ENCODE peak calls at places on chromosomes 11 and 22, in ten cellular contexts. One of them, this sample, is unnamed.

GRCh38 chr11:30653606-30654005 is 67.5 kb upstream of the MPPED2 start:
- DNase-seq in GM04504: no peak
- DNase-seq in IMR-90: no peak
- DNase-seq in nucleus accumbens: no peak
- DNase-seq in A549: no peak
- DNase-seq in activated CD4-positive, CD25-positive, alpha-beta regulatory T cell: no peak
- DNase-seq in heart left ventricle: no peak
- DNase-seq in T-helper 1 cell: no peak
- DNase-seq in Right ventricle myocardium inferior: no peak
- DNase-seq in endothelial cell: no peak
- DNase-seq in this sample: no peak

GRCh38 chr22:28955817-28956216 is 72.4 kb downstream of the ZNRF3 start:
- DNase-seq in nucleus accumbens: no peak
- DNase-seq in T-helper 1 cell: peak
- DNase-seq in A549: no peak
- DNase-seq in activated CD4-positive, CD25-positive, alpha-beta regulatory T cell: no peak
- DNase-seq in endothelial cell: no peak
- DNase-seq in Right ventricle myocardium inferior: no peak
- DNase-seq in heart left ventricle: no peak
- DNase-seq in GM04504: no peak
- DNase-seq in IMR-90: no peak
- DNase-seq in this sample: no peak

GRCh38 chr11:79342686-79343085 is 98.1 kb downstream of the TENM4 start:
- DNase-seq in heart left ventricle: no peak
- DNase-seq in GM04504: no peak
- DNase-seq in activated CD4-positive, CD25-positive, alpha-beta regulatory T cell: no peak
- DNase-seq in IMR-90: no peak
- DNase-seq in nucleus accumbens: no peak
- DNase-seq in endothelial cell: no peak
- DNase-seq in Right ventricle myocardium inferior: no peak
- DNase-seq in A549: no peak
- DNase-seq in T-helper 1 cell: no peak
- DNase-seq in this sample: no peak

GRCh38 chr22:20249797-20250354 is 18.2 kb downstream of the RTN4R start:
- DNase-seq in IMR-90: peak
- DNase-seq in nucleus accumbens: peak
- DNase-seq in Right ventricle myocardium inferior: no peak
- DNase-seq in heart left ventricle: peak
- DNase-seq in GM04504: no peak
- DNase-seq in T-helper 1 cell: no peak
- DNase-seq in activated CD4-positive, CD25-positive, alpha-beta regulatory T cell: no peak
- DNase-seq in endothelial cell: no peak
- DNase-seq in A549: no peak
- DNase-seq in this sample: no peak

GRCh38 chr11:116529681-116530080 is 243.1 kb downstream of the BUD13 start:
- DNase-seq in nucleus accumbens: no peak
- DNase-seq in A549: no peak
- DNase-seq in heart left ventricle: no peak
- DNase-seq in Right ventricle myocardium inferior: no peak
- DNase-seq in activated CD4-positive, CD25-positive, alpha-beta regulatory T cell: no peak
- DNase-seq in IMR-90: no peak
- DNase-seq in T-helper 1 cell: no peak
- DNase-seq in GM04504: no peak
- DNase-seq in endothelial cell: no peak
- DNase-seq in this sample: no peak

GRCh38 chr11:64237484-64237951 is 3.1 kb downstream of the VEGFB start:
- DNase-seq in IMR-90: no peak
- DNase-seq in A549: no peak
- DNase-seq in endothelial cell: no peak
- DNase-seq in heart left ventricle: no peak
- DNase-seq in activated CD4-positive, CD25-positive, alpha-beta regulatory T cell: no peak
- DNase-seq in nucleus accumbens: no peak
- DNase-seq in GM04504: no peak
- DNase-seq in T-helper 1 cell: no peak
- DNase-seq in Right ventricle myocardium inferior: no peak
- DNase-seq in this sample: peak

GRCh38 chr11:65720237-65720934 is at the start of gene RNASEH2C:
- DNase-seq in heart left ventricle: peak
- DNase-seq in GM04504: peak
- DNase-seq in endothelial cell: peak
- DNase-seq in Right ventricle myocardium inferior: peak
- DNase-seq in IMR-90: peak
- DNase-seq in A549: peak
- DNase-seq in T-helper 1 cell: peak
- DNase-seq in activated CD4-positive, CD25-positive, alpha-beta regulatory T cell: peak
- DNase-seq in nucleus accumbens: peak
- DNase-seq in this sample: peak

GRCh38 chr11:12090761-12091261 is 19.6 kb upstream of the MICAL2 start:
- DNase-seq in Right ventricle myocardium inferior: no peak
- DNase-seq in GM04504: no peak
- DNase-seq in A549: no peak
- DNase-seq in IMR-90: no peak
- DNase-seq in heart left ventricle: no peak
- DNase-seq in nucleus accumbens: no peak
- DNase-seq in T-helper 1 cell: no peak
- DNase-seq in activated CD4-positive, CD25-positive, alpha-beta regulatory T cell: no peak
- DNase-seq in endothelial cell: no peak
- DNase-seq in this sample: peak

GRCh38 chr11:76835928-76836612 is 24.6 kb upstream of the ACER3 start:
- DNase-seq in endothelial cell: no peak
- DNase-seq in IMR-90: peak
- DNase-seq in GM04504: peak
- DNase-seq in Right ventricle myocardium inferior: no peak
- DNase-seq in heart left ventricle: peak
- DNase-seq in A549: no peak
- DNase-seq in activated CD4-positive, CD25-positive, alpha-beta regulatory T cell: no peak
- DNase-seq in T-helper 1 cell: no peak
- DNase-seq in nucleus accumbens: no peak
- DNase-seq in this sample: peak

GRCh38 chr11:13008625-13009475 is at the start of gene RASSF10:
- DNase-seq in T-helper 1 cell: no peak
- DNase-seq in activated CD4-positive, CD25-positive, alpha-beta regulatory T cell: no peak
- DNase-seq in endothelial cell: peak
- DNase-seq in Right ventricle myocardium inferior: no peak
- DNase-seq in nucleus accumbens: peak
- DNase-seq in heart left ventricle: peak
- DNase-seq in IMR-90: no peak
- DNase-seq in GM04504: no peak
- DNase-seq in A549: peak
- DNase-seq in this sample: peak

GRCh38 chr22:17997456-17997855 is 26.9 kb downstream of the MICAL3 start:
- DNase-seq in T-helper 1 cell: no peak
- DNase-seq in endothelial cell: no peak
- DNase-seq in nucleus accumbens: no peak
- DNase-seq in activated CD4-positive, CD25-positive, alpha-beta regulatory T cell: no peak
- DNase-seq in GM04504: no peak
- DNase-seq in heart left ventricle: no peak
- DNase-seq in A549: no peak
- DNase-seq in Right ventricle myocardium inferior: no peak
- DNase-seq in IMR-90: no peak
- DNase-seq in this sample: no peak

GRCh38 chr11:91178366-91178765 is 955.5 kb upstream of the CHORDC1 start:
- DNase-seq in heart left ventricle: no peak
- DNase-seq in Right ventricle myocardium inferior: no peak
- DNase-seq in IMR-90: no peak
- DNase-seq in endothelial cell: no peak
- DNase-seq in T-helper 1 cell: no peak
- DNase-seq in activated CD4-positive, CD25-positive, alpha-beta regulatory T cell: no peak
- DNase-seq in nucleus accumbens: no peak
- DNase-seq in A549: no peak
- DNase-seq in GM04504: no peak
- DNase-seq in this sample: no peak

GRCh38 chr11:117117681-117118080 is 19.5 kb upstream of the SIK3 start:
- DNase-seq in heart left ventricle: no peak
- DNase-seq in Right ventricle myocardium inferior: no peak
- DNase-seq in IMR-90: no peak
- DNase-seq in endothelial cell: no peak
- DNase-seq in activated CD4-positive, CD25-positive, alpha-beta regulatory T cell: no peak
- DNase-seq in T-helper 1 cell: no peak
- DNase-seq in GM04504: no peak
- DNase-seq in A549: no peak
- DNase-seq in nucleus accumbens: no peak
- DNase-seq in this sample: no peak

GRCh38 chr11:92457250-92457649 is 232.6 kb downstream of the FAT3 start:
- DNase-seq in T-helper 1 cell: no peak
- DNase-seq in heart left ventricle: no peak
- DNase-seq in nucleus accumbens: no peak
- DNase-seq in A549: no peak
- DNase-seq in Right ventricle myocardium inferior: no peak
- DNase-seq in activated CD4-positive, CD25-positive, alpha-beta regulatory T cell: no peak
- DNase-seq in endothelial cell: no peak
- DNase-seq in IMR-90: peak
- DNase-seq in GM04504: no peak
- DNase-seq in this sample: peak

GRCh38 chr22:41481131-41481830 is 12.4 kb downstream of the ACO2 start:
- DNase-seq in nucleus accumbens: no peak
- DNase-seq in T-helper 1 cell: no peak
- DNase-seq in endothelial cell: no peak
- DNase-seq in GM04504: peak
- DNase-seq in Right ventricle myocardium inferior: no peak
- DNase-seq in activated CD4-positive, CD25-positive, alpha-beta regulatory T cell: no peak
- DNase-seq in A549: no peak
- DNase-seq in IMR-90: peak
- DNase-seq in heart left ventricle: peak
- DNase-seq in this sample: no peak

GRCh38 chr22:36966851-36967535 is 52.3 kb downstream of the TST start:
- DNase-seq in endothelial cell: no peak
- DNase-seq in GM04504: no peak
- DNase-seq in heart left ventricle: no peak
- DNase-seq in A549: no peak
- DNase-seq in nucleus accumbens: no peak
- DNase-seq in activated CD4-positive, CD25-positive, alpha-beta regulatory T cell: no peak
- DNase-seq in T-helper 1 cell: no peak
- DNase-seq in Right ventricle myocardium inferior: no peak
- DNase-seq in IMR-90: no peak
- DNase-seq in this sample: no peak

GRCh38 chr22:19172213-19173046 is 6.1 kb downstream of the SLC25A1 start:
- DNase-seq in heart left ventricle: no peak
- DNase-seq in activated CD4-positive, CD25-positive, alpha-beta regulatory T cell: no peak
- DNase-seq in A549: no peak
- DNase-seq in nucleus accumbens: no peak
- DNase-seq in endothelial cell: no peak
- DNase-seq in IMR-90: no peak
- DNase-seq in T-helper 1 cell: no peak
- DNase-seq in GM04504: no peak
- DNase-seq in Right ventricle myocardium inferior: no peak
- DNase-seq in this sample: no peak

GRCh38 chr22:30262917-30263741 is 3.5 kb downstream of the OSM start:
- DNase-seq in heart left ventricle: peak
- DNase-seq in nucleus accumbens: peak
- DNase-seq in T-helper 1 cell: peak
- DNase-seq in GM04504: no peak
- DNase-seq in Right ventricle myocardium inferior: peak
- DNase-seq in IMR-90: peak
- DNase-seq in activated CD4-positive, CD25-positive, alpha-beta regulatory T cell: peak
- DNase-seq in A549: no peak
- DNase-seq in endothelial cell: peak
- DNase-seq in this sample: peak

GRCh38 chr11:86800076-86800955 is at the start of gene PRSS23:
- DNase-seq in IMR-90: peak
- DNase-seq in GM04504: no peak
- DNase-seq in Right ventricle myocardium inferior: peak
- DNase-seq in endothelial cell: peak
- DNase-seq in heart left ventricle: peak
- DNase-seq in nucleus accumbens: peak
- DNase-seq in A549: peak
- DNase-seq in T-helper 1 cell: no peak
- DNase-seq in activated CD4-positive, CD25-positive, alpha-beta regulatory T cell: no peak
- DNase-seq in this sample: peak

GRCh38 chr22:19488884-19489843 is 9.4 kb downstream of the CDC45 start:
- DNase-seq in activated CD4-positive, CD25-positive, alpha-beta regulatory T cell: no peak
- DNase-seq in Right ventricle myocardium inferior: no peak
- DNase-seq in nucleus accumbens: no peak
- DNase-seq in A549: no peak
- DNase-seq in endothelial cell: no peak
- DNase-seq in GM04504: no peak
- DNase-seq in T-helper 1 cell: no peak
- DNase-seq in heart left ventricle: no peak
- DNase-seq in IMR-90: peak
- DNase-seq in this sample: no peak

GRCh38 chr22:49011769-49012598 is 815.7 kb downstream of the BRD1 start:
- DNase-seq in nucleus accumbens: no peak
- DNase-seq in A549: no peak
- DNase-seq in IMR-90: no peak
- DNase-seq in activated CD4-positive, CD25-positive, alpha-beta regulatory T cell: no peak
- DNase-seq in endothelial cell: no peak
- DNase-seq in heart left ventricle: no peak
- DNase-seq in GM04504: no peak
- DNase-seq in T-helper 1 cell: no peak
- DNase-seq in Right ventricle myocardium inferior: peak
- DNase-seq in this sample: no peak

GRCh38 chr22:48075604-48076400 is 1313.4 kb downstream of the TBC1D22A start:
- DNase-seq in activated CD4-positive, CD25-positive, alpha-beta regulatory T cell: no peak
- DNase-seq in T-helper 1 cell: no peak
- DNase-seq in GM04504: no peak
- DNase-seq in Right ventricle myocardium inferior: no peak
- DNase-seq in A549: no peak
- DNase-seq in IMR-90: no peak
- DNase-seq in heart left ventricle: no peak
- DNase-seq in nucleus accumbens: no peak
- DNase-seq in endothelial cell: no peak
- DNase-seq in this sample: no peak

GRCh38 chr11:32643526-32643925 is 59.9 kb downstream of the EIF3M start:
- DNase-seq in activated CD4-positive, CD25-positive, alpha-beta regulatory T cell: no peak
- DNase-seq in endothelial cell: no peak
- DNase-seq in IMR-90: peak
- DNase-seq in A549: no peak
- DNase-seq in Right ventricle myocardium inferior: no peak
- DNase-seq in nucleus accumbens: no peak
- DNase-seq in heart left ventricle: no peak
- DNase-seq in T-helper 1 cell: no peak
- DNase-seq in GM04504: no peak
- DNase-seq in this sample: no peak

GRCh38 chr22:40668611-40669390 is 10.5 kb upstream of the MCHR1 start:
- DNase-seq in nucleus accumbens: no peak
- DNase-seq in Right ventricle myocardium inferior: no peak
- DNase-seq in heart left ventricle: no peak
- DNase-seq in IMR-90: peak
- DNase-seq in endothelial cell: peak
- DNase-seq in activated CD4-positive, CD25-positive, alpha-beta regulatory T cell: no peak
- DNase-seq in GM04504: peak
- DNase-seq in A549: peak
- DNase-seq in T-helper 1 cell: no peak
- DNase-seq in this sample: no peak

GRCh38 chr11:47998733-47999359 is 18.5 kb downstream of the PTPRJ start:
- DNase-seq in heart left ventricle: no peak
- DNase-seq in endothelial cell: no peak
- DNase-seq in IMR-90: no peak
- DNase-seq in A549: peak
- DNase-seq in activated CD4-positive, CD25-positive, alpha-beta regulatory T cell: no peak
- DNase-seq in T-helper 1 cell: no peak
- DNase-seq in Right ventricle myocardium inferior: no peak
- DNase-seq in nucleus accumbens: no peak
- DNase-seq in GM04504: no peak
- DNase-seq in this sample: no peak

GRCh38 chr11:21944577-21944976 is 248.3 kb upstream of the ANO5 start:
- DNase-seq in A549: no peak
- DNase-seq in endothelial cell: no peak
- DNase-seq in GM04504: no peak
- DNase-seq in heart left ventricle: no peak
- DNase-seq in Right ventricle myocardium inferior: no peak
- DNase-seq in T-helper 1 cell: no peak
- DNase-seq in IMR-90: no peak
- DNase-seq in nucleus accumbens: no peak
- DNase-seq in activated CD4-positive, CD25-positive, alpha-beta regulatory T cell: no peak
- DNase-seq in this sample: no peak

GRCh38 chr22:19514831-19515565 is 9.2 kb downstream of the CLDN5 start:
- DNase-seq in IMR-90: peak
- DNase-seq in activated CD4-positive, CD25-positive, alpha-beta regulatory T cell: no peak
- DNase-seq in GM04504: no peak
- DNase-seq in nucleus accumbens: no peak
- DNase-seq in Right ventricle myocardium inferior: no peak
- DNase-seq in heart left ventricle: no peak
- DNase-seq in endothelial cell: no peak
- DNase-seq in T-helper 1 cell: no peak
- DNase-seq in A549: no peak
- DNase-seq in this sample: no peak

GRCh38 chr11:19970944-19971343 is 189.3 kb downstream of the DBX1 start:
- DNase-seq in endothelial cell: no peak
- DNase-seq in GM04504: no peak
- DNase-seq in IMR-90: no peak
- DNase-seq in T-helper 1 cell: no peak
- DNase-seq in activated CD4-positive, CD25-positive, alpha-beta regulatory T cell: no peak
- DNase-seq in heart left ventricle: no peak
- DNase-seq in Right ventricle myocardium inferior: no peak
- DNase-seq in nucleus accumbens: no peak
- DNase-seq in A549: no peak
- DNase-seq in this sample: no peak

This sample was measured in Calu3.